ENCODE peak calls at places on chromosomes 7 and 10, in five cellular contexts. T is ecto neural progenitor cell, I is NCI-H1092, R is T-helper 17 cell, Z is breast epithelium. K is an unnamed sample.

GRCh38 chr10:118868618-118869017 is 113.8 kb upstream of the CACUL1 start:
- DNase-seq in Z (no peak), T (no peak), I (no peak), R (no peak), K (no peak)

GRCh38 chr7:80346704-80347103 is 165.2 kb downstream of the GNAT3 start:
- DNase-seq in Z (no peak), R (no peak), I (no peak), T (no peak), K (no peak)

GRCh38 chr10:71632200-71632820 is 87.3 kb downstream of the C10orf105 start:
- DNase-seq in Z (no peak), R (no peak), T (no peak), I (no peak), K (no peak)

GRCh38 chr7:117322741-117323584 is at the start of gene WNT2:
- DNase-seq in R (no peak), T (peak), I (no peak), Z (no peak), K (no peak)

GRCh38 chr10:66457629-66458028 is 468.2 kb upstream of the LRRTM3 start:
- DNase-seq in R (no peak), Z (no peak), I (no peak), T (no peak), K (no peak)

GRCh38 chr7:15888090-15888489 is 201.6 kb upstream of the MEOX2 start:
- DNase-seq in I (no peak), T (no peak), R (no peak), Z (no peak), K (no peak)

GRCh38 chr7:29884399-29885272 is 78.3 kb downstream of the WIPF3 start:
- DNase-seq in T (peak), I (peak), Z (peak), R (no peak), K (no peak)

GRCh38 chr10:72088879-72089585 is 681 bp upstream of the SPOCK2 start:
- DNase-seq in T (no peak), I (peak), R (no peak), Z (no peak), K (peak)

GRCh38 chr7:100591596-100591995 is 5.5 kb downstream of the FBXO24 start:
- DNase-seq in T (no peak), R (no peak), Z (no peak), I (no peak), K (no peak)

GRCh38 chr10:100745882-100746412 is 565 bp downstream of the PAX2 start:
- DNase-seq in T (peak), Z (no peak), I (no peak), R (no peak), K (no peak)

GRCh38 chr7:80183900-80184685 is 49.5 kb downstream of the GNAI1 start:
- DNase-seq in R (no peak), I (no peak), T (no peak), Z (no peak), K (no peak)

GRCh38 chr10:101617102-101617823 is 29.1 kb downstream of the DPCD start:
- DNase-seq in I (no peak), R (no peak), Z (no peak), T (no peak), K (no peak)

GRCh38 chr7:106562711-106563366 is 98.1 kb downstream of the CCDC71L start:
- DNase-seq in I (no peak), R (no peak), Z (no peak), T (no peak), K (no peak)

GRCh38 chr7:79317728-79318127 is 135.7 kb downstream of the MAGI2 start:
- DNase-seq in R (no peak), Z (no peak), T (no peak), I (no peak), K (no peak)

GRCh38 chr7:69399038-69399800 is 199.1 kb upstream of the AUTS2 start:
- DNase-seq in T (no peak), Z (no peak), I (no peak), R (no peak), K (no peak)

GRCh38 chr7:2104107-2104710 is 128.5 kb downstream of the MAD1L1 start:
- DNase-seq in T (peak), R (peak), Z (peak), I (no peak), K (peak)

GRCh38 chr10:84375011-84375410 is 46.6 kb downstream of the CCSER2 start:
- DNase-seq in I (peak), T (no peak), Z (no peak), R (peak), K (peak)

GRCh38 chr7:68629-69028 is 123.7 kb upstream of the FAM20C start:
- DNase-seq in I (no peak), Z (no peak), T (no peak), R (no peak), K (no peak)

GRCh38 chr7:8442814-8443304 is 9.4 kb downstream of the NXPH1 start:
- DNase-seq in T (peak), R (peak), Z (no peak), I (no peak), K (peak)

GRCh38 chr7:123533929-123534382 is 439 bp downstream of the IQUB start:
- DNase-seq in Z (no peak), I (no peak), R (no peak), T (no peak), K (peak)

GRCh38 chr10:119449760-119450461 is 92.6 kb downstream of the RGS10 start:
- DNase-seq in Z (peak), T (no peak), R (no peak), I (no peak), K (no peak)

GRCh38 chr7:23696916-23697441 is 13.0 kb upstream of the STK31 start:
- DNase-seq in Z (no peak), T (peak), I (no peak), R (peak), K (peak)

GRCh38 chr10:96493871-96494525 is 19.7 kb downstream of the TLL2 start:
- DNase-seq in Z (no peak), I (no peak), T (no peak), R (no peak), K (no peak)

GRCh38 chr10:1155791-1156615 is 99.8 kb downstream of the WDR37 start:
- DNase-seq in R (no peak), Z (peak), I (no peak), T (peak), K (no peak)

GRCh38 chr7:4769753-4770152 is 5.7 kb upstream of the AP5Z1 start:
- DNase-seq in T (no peak), I (peak), R (no peak), Z (no peak), K (no peak)

GRCh38 chr7:35253182-35253679 is 669 bp downstream of the TBX20 start:
- DNase-seq in R (no peak), Z (no peak), T (no peak), I (no peak), K (no peak)

GRCh38 chr10:6988654-6989053 is 408.6 kb upstream of the PRKCQ start:
- DNase-seq in Z (no peak), I (no peak), T (no peak), R (no peak), K (no peak)

GRCh38 chr10:85492684-85493083 is 873.9 kb downstream of the GRID1 start:
- DNase-seq in T (no peak), I (no peak), Z (peak), R (no peak), K (no peak)

GRCh38 chr7:34837826-34838225 is 179.8 kb downstream of the NPSR1 start:
- DNase-seq in I (no peak), Z (no peak), R (no peak), T (no peak), K (no peak)

GRCh38 chr7:55369427-55369826 is 4.3 kb downstream of the LANCL2 start:
- DNase-seq in T (no peak), R (no peak), I (no peak), Z (no peak), K (no peak)

GRCh38 chr7:79420464-79420863 is 33.0 kb downstream of the MAGI2 start:
- DNase-seq in I (no peak), R (no peak), Z (no peak), T (no peak), K (no peak)

GRCh38 chr10:131580674-131581073 is 269.2 kb upstream of the TCERG1L start:
- DNase-seq in Z (no peak), R (no peak), I (no peak), T (peak), K (no peak)